ENCODE peak calls at places on chromosomes 7 and 10, in five cellular contexts. K is mesendoderm, Q is fibroblast of lung, R is transverse colon, B is breast epithelium. A is an unnamed sample. For H3K4me1, the result is how much of the 10 kb centered on the place peaks cover.

GRCh38 chr10:28677889-28678686 is 767 bp downstream of the BAMBI start:
- DNase-seq in R (peak), B (no peak), K (peak), Q (peak), A (peak)

GRCh38 chr7:80467069-80467468 is 44.8 kb downstream of the GNAT3 start:
- DNase-seq in R (no peak), B (no peak), Q (peak), K (no peak), A (no peak)

GRCh38 chr10:114437456-114438292 is 33.4 kb upstream of the AFAP1L2 start:
- DNase-seq in K (peak), Q (peak), R (no peak), B (no peak), A (no peak)

GRCh38 chr7:156234666-156235494 is 405.7 kb upstream of the RNF32 start:
- DNase-seq in K (no peak), Q (no peak), R (no peak), B (no peak), A (no peak)

GRCh38 chr10:116947838-116948529 is 57.0 kb downstream of the SHTN1 start:
- DNase-seq in R (no peak), B (no peak), Q (peak), K (peak), A (no peak)

GRCh38 chr7:25262586-25262985 is 34.3 kb upstream of the NPVF start:
- DNase-seq in K (peak), B (peak), Q (no peak), R (no peak), A (no peak)

GRCh38 chr7:3280445-3280844 is 20.6 kb upstream of the SDK1 start:
- DNase-seq in R (no peak), Q (peak), B (peak), K (no peak), A (no peak)

GRCh38 chr10:61943699-61944444 is 42.4 kb downstream of the ARID5B start:
- DNase-seq in B (no peak), Q (peak), K (no peak), R (no peak), A (no peak)

GRCh38 chr10:86691333-86692022 is 23.2 kb downstream of the LDB3 start:
- DNase-seq in R (no peak), K (no peak), B (no peak), Q (no peak), A (no peak)

DNA sequence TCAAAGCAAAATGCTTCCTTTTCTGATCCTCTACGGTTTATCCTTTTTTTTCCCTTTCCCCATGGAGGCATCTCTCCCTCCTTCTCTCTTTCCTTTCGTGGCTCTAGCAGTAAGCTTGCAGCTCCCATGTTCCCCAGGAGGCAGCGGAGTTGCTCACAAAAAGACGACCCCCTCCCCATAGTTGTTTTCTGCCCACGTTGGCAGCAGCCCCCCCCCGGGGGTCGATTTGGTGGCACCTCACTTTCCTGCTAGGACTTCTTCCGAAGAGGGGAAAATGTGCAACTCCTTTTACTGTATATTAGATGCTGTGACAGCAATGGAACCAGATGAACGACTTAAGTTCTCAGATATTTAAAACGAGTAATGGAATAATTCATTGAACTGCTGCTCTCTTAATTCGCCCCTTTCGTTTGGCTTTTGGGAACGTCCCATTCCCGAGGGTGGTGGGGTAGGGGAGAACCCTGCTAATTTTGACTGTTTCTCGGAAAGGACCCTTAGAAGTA is 832 bp downstream of the CAPZA2 start:
- DNase-seq in R (peak), K (peak), Q (peak), B (no peak), A (no peak)
- H3K4me1 ChIP-seq in R (under half), K (under half), Q (under half), B (under half), A (half or more)

DNA sequence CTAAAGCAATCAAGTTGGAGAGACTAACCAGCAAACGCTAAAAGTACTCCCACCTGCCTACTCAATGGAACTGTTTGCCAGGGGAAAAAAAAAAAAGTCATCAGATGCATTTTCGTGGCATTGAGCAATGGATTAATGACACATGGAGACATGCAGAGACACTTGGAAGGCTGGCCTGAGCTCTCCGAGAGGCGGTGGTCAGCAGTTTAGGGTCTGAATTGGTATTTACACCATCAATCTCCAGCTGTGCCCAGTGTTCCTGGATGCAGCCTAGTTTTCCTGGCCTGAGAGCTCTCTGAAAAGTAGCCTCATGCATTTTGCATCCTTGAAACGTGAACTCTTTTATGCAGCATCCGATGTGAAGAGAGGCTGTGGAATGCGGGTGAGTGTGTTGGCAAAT is 137.9 kb upstream of the PFKP start:
- DNase-seq in K (no peak), Q (no peak), B (no peak), R (no peak), A (no peak)
- H3K4me1 ChIP-seq in K (under half), Q (under half), B (under half), R (under half), A (under half)

GRCh38 chr10:66440562-66440961 is 485.3 kb upstream of the LRRTM3 start:
- DNase-seq in R (no peak), K (no peak), Q (no peak), B (no peak), A (no peak)
- H3K4me1 ChIP-seq in R (under half), K (under half), Q (under half), B (under half), A (under half)

DNA sequence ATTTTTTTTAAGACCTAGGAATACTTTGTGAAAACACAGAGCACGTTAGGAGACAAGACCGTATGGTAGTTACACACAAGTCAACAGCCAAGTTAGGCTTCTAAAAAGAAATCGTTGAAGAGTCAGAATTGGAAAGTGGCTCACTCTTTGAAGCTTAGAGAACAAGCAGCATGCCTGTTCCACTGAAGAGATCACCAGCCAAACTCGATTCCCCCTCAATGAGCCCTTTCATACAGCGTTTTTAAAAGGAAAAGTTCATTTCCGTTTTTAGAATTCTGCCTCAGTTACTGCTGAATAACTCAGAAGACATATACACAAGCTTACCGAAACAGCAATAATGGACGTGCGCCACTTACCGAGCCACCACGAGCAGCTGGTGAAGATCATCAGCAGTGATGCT is 41.0 kb downstream of the MCMBP start:
- DNase-seq in B (no peak), Q (no peak), K (no peak), R (no peak), A (no peak)
- H3K4me1 ChIP-seq in B (under half), Q (under half), K (under half), R (under half), A (under half)

GRCh38 chr10:113290137-113290536 is 262.7 kb upstream of the HABP2 start:
- DNase-seq in Q (no peak), R (no peak), B (no peak), K (peak), A (no peak)
- H3K4me1 ChIP-seq in Q (under half), R (under half), B (under half), K (under half), A (under half)